ENCODE peak calls at places on chromosome X, in eight cellular contexts. X, F, Q, O, U, J, I and Y are unnamed samples.

GRCh38 chrX:2469196-2469685 is 31.5 kb downstream of the DHRSX start:
- DNase-seq in X (no peak), F (no peak), Q (no peak), O (no peak), U (no peak), J (no peak), I (no peak), Y (no peak)

GRCh38 chrX:119496521-119496829 is 28.2 kb downstream of the SLC25A5 start:
- DNase-seq in X (no peak), F (no peak), Q (no peak), O (no peak), U (no peak), J (no peak), I (no peak), Y (no peak)

GRCh38 chrX:19739683-19740082 is 147.7 kb downstream of the SH3KBP1 start:
- DNase-seq in X (peak; percentile 81), F (peak; percentile 76), Q (peak; percentile 65), O (peak; percentile 31), U (peak; percentile 66), J (peak; percentile 77), I (peak; percentile 24), Y (peak; percentile 73)

GRCh38 chrX:40107291-40108083 is 9.7 kb upstream of the BCOR start:
- DNase-seq in X (peak; percentile 37), F (peak; percentile 65), Q (no peak), O (peak; percentile 70), U (peak; percentile 71), J (no peak), I (peak; percentile 36), Y (no peak)

GRCh38 chrX:10725071-10725470 is 104.7 kb upstream of the MID1 start:
- DNase-seq in X (no peak), F (no peak), Q (no peak), O (no peak), U (no peak), J (no peak), I (no peak), Y (peak; percentile 4)

GRCh38 chrX:103626855-103627254 is 1.9 kb upstream of the TCEAL1 start:
- DNase-seq in X (peak; percentile 65), F (no peak), Q (no peak), O (no peak), U (no peak), J (no peak), I (no peak), Y (peak; percentile 55)

GRCh38 chrX:9905288-9905687 is 61.9 kb upstream of the CLDN34 start:
- DNase-seq in X (peak; percentile 53), F (no peak), Q (no peak), O (no peak), U (no peak), J (no peak), I (no peak), Y (peak; percentile 90)

GRCh38 chrX:101287402-101287801 is 3.7 kb downstream of the TAF7L start:
- DNase-seq in X (peak; percentile 69), F (peak; percentile 33), Q (peak; percentile 11), O (peak; percentile 1), U (no peak), J (peak; percentile 65), I (peak; percentile 50), Y (peak; percentile 52)

GRCh38 chrX:21745756-21746155 is 12.2 kb downstream of the SMPX start:
- DNase-seq in X (peak; percentile 50), F (peak; percentile 53), Q (no peak), O (no peak), U (peak; percentile 36), J (peak; percentile 47), I (no peak), Y (peak; percentile 25)

GRCh38 chrX:150954951-150955350 is 28.2 kb upstream of the HMGB3 start:
- DNase-seq in X (no peak), F (no peak), Q (no peak), O (no peak), U (no peak), J (no peak), I (no peak), Y (no peak)

GRCh38 chrX:69163936-69164741 is 1.1 kb downstream of the PJA1 start:
- DNase-seq in X (peak; percentile 13), F (no peak), Q (peak; percentile 54), O (peak; percentile 31), U (peak; percentile 32), J (no peak), I (peak; percentile 39), Y (no peak)

GRCh38 chrX:132409780-132410556 is 78.9 kb downstream of the MBNL3 start:
- DNase-seq in X (no peak), F (no peak), Q (no peak), O (no peak), U (no peak), J (no peak), I (no peak), Y (no peak)

GRCh38 chrX:6505960-6506359 is 29.0 kb downstream of the VCX3A start:
- DNase-seq in X (no peak), F (no peak), Q (no peak), O (no peak), U (no peak), J (no peak), I (peak; percentile 12), Y (no peak)

GRCh38 chrX:19715711-19716638 is 171.4 kb downstream of the SH3KBP1 start:
- DNase-seq in X (no peak), F (no peak), Q (no peak), O (peak; percentile 25), U (no peak), J (no peak), I (no peak), Y (no peak)

GRCh38 chrX:7889680-7890079 is 37.5 kb downstream of the PNPLA4 start:
- DNase-seq in X (peak; percentile 21), F (no peak), Q (no peak), O (no peak), U (no peak), J (no peak), I (no peak), Y (peak; percentile 24)

GRCh38 chrX:42399632-42400024 is 378.3 kb downstream of the PPP1R2C start:
- DNase-seq in X (no peak), F (no peak), Q (no peak), O (no peak), U (no peak), J (no peak), I (no peak), Y (no peak)

GRCh38 chrX:19870710-19871490 is 16.5 kb downstream of the SH3KBP1 start:
- DNase-seq in X (no peak), F (no peak), Q (no peak), O (no peak), U (no peak), J (no peak), I (no peak), Y (no peak)

GRCh38 chrX:39616098-39616729 is 481.5 kb downstream of the BCOR start:
- DNase-seq in X (no peak), F (no peak), Q (no peak), O (no peak), U (no peak), J (peak; percentile 7), I (no peak), Y (no peak)

GRCh38 chrX:153649178-153649914 is 2.3 kb downstream of the DUSP9 start:
- DNase-seq in X (peak; percentile 38), F (peak; percentile 36), Q (peak; percentile 83), O (peak; percentile 50), U (no peak), J (peak; percentile 8), I (no peak), Y (no peak)

GRCh38 chrX:23504895-23505294 is 162.4 kb upstream of the PRDX4 start:
- DNase-seq in X (peak; percentile 33), F (no peak), Q (no peak), O (no peak), U (no peak), J (no peak), I (no peak), Y (no peak)

GRCh38 chrX:120739300-120739699 is 109.4 kb upstream of the C1GALT1C1 start:
- DNase-seq in X (no peak), F (no peak), Q (no peak), O (no peak), U (no peak), J (no peak), I (no peak), Y (no peak)

GRCh38 chrX:45295587-45295986 is 94.9 kb upstream of the DIPK2B start:
- DNase-seq in X (peak; percentile 26), F (peak; percentile 34), Q (no peak), O (peak; percentile 20), U (no peak), J (peak; percentile 17), I (peak; percentile 30), Y (peak; percentile 36)